ENCODE peak calls at places on chromosomes 1 and 21, in five cellular contexts. C is tibial nerve, Q is fibroblast of lung, Y is GM23338, Z is IMR-90. K is an unnamed sample.

GRCh38 chr1:59016390-59016789 is 232.5 kb upstream of the JUN start:
- DNase-seq in C (no peak), Q (no peak), Y (no peak), Z (no peak), K (no peak)

GRCh38 chr1:85450832-85451231 is 14.1 kb downstream of the DDAH1 start:
- DNase-seq in C (no peak), Q (no peak), Y (no peak), Z (no peak), K (no peak)

GRCh38 chr1:61053712-61054608 is 28.4 kb upstream of the NFIA start:
- DNase-seq in C (peak), Q (no peak), Y (peak), Z (no peak), K (no peak)

GRCh38 chr1:8202182-8202905 is 115.6 kb upstream of the SLC45A1 start:
- DNase-seq in C (no peak), Q (peak), Y (peak), Z (peak), K (peak)

GRCh38 chr1:87104140-87104539 is 189.7 kb downstream of the HS2ST1 start:
- DNase-seq in C (no peak), Q (no peak), Y (no peak), Z (no peak), K (no peak)

GRCh38 chr21:43271452-43272020 is 102.7 kb downstream of the CRYAA start:
- DNase-seq in C (no peak), Q (no peak), Y (no peak), Z (no peak), K (no peak)

GRCh38 chr1:16021681-16022080 is at the start of gene CLCNKA:
- DNase-seq in C (no peak), Q (no peak), Y (no peak), Z (no peak), K (no peak)

GRCh38 chr1:65949230-65949626 is 156.5 kb downstream of the PDE4B start:
- DNase-seq in C (peak), Q (peak), Y (no peak), Z (no peak), K (peak)

GRCh38 chr1:118618618-118619340 is 369.4 kb downstream of the TBX15 start:
- DNase-seq in C (no peak), Q (no peak), Y (no peak), Z (no peak), K (no peak)

GRCh38 chr1:42780176-42780575 is 4.6 kb upstream of the TMEM269 start:
- DNase-seq in C (no peak), Q (no peak), Y (no peak), Z (no peak), K (no peak)

GRCh38 chr1:210587547-210587946 is 258.8 kb downstream of the HHAT start:
- DNase-seq in C (no peak), Q (peak), Y (peak), Z (peak), K (peak)

GRCh38 chr1:147475488-147475887 is 65.8 kb upstream of the BCL9 start:
- DNase-seq in C (no peak), Q (no peak), Y (no peak), Z (no peak), K (no peak)

GRCh38 chr1:170157820-170158219 is 12.1 kb downstream of the NTMT2 start:
- DNase-seq in C (no peak), Q (no peak), Y (no peak), Z (no peak), K (no peak)

GRCh38 chr1:14977338-14977931 is 176.1 kb upstream of the TMEM51 start:
- DNase-seq in C (no peak), Q (no peak), Y (no peak), Z (no peak), K (no peak)

GRCh38 chr1:51423098-51423821 is 92.9 kb upstream of the TTC39A start:
- DNase-seq in C (no peak), Q (peak), Y (peak), Z (peak), K (peak)

GRCh38 chr21:46187251-46187650 is 3.0 kb upstream of the SPATC1L start:
- DNase-seq in C (no peak), Q (no peak), Y (no peak), Z (no peak), K (no peak)

GRCh38 chr21:25039461-25040380 is 567.6 kb downstream of the MRPL39 start:
- DNase-seq in C (no peak), Q (peak), Y (peak), Z (peak), K (no peak)

GRCh38 chr1:83015163-83015562 is 983.8 kb downstream of the TTLL7 start:
- DNase-seq in C (no peak), Q (no peak), Y (no peak), Z (no peak), K (no peak)

GRCh38 chr21:42818328-42818749 is 61.0 kb downstream of the WDR4 start:
- DNase-seq in C (peak), Q (peak), Y (peak), Z (peak), K (peak)

GRCh38 chr1:243582321-243582720 is 267.7 kb downstream of the AKT3 start:
- DNase-seq in C (no peak), Q (peak), Y (no peak), Z (peak), K (peak)

GRCh38 chr1:234598974-234599616 is 10.9 kb downstream of the IRF2BP2 start:
- DNase-seq in C (peak), Q (no peak), Y (no peak), Z (no peak), K (no peak)

GRCh38 chr1:41500378-41500777 is 15.9 kb upstream of the EDN2 start:
- DNase-seq in C (no peak), Q (no peak), Y (no peak), Z (no peak), K (no peak)

GRCh38 chr1:111653695-111654094 is 34.1 kb downstream of the RAP1A start:
- DNase-seq in C (no peak), Q (no peak), Y (no peak), Z (no peak), K (no peak)

GRCh38 chr1:235888119-235888643 is 21.5 kb upstream of the LYST start:
- DNase-seq in C (no peak), Q (no peak), Y (no peak), Z (no peak), K (no peak)

GRCh38 chr21:43834146-43834905 is 30.7 kb upstream of the AGPAT3 start:
- DNase-seq in C (no peak), Q (no peak), Y (no peak), Z (no peak), K (no peak)

GRCh38 chr1:46806196-46807020 is 7.6 kb downstream of the CYP4B1 start:
- DNase-seq in C (peak), Q (no peak), Y (no peak), Z (no peak), K (peak)

GRCh38 chr1:168708698-168709406 is 20.2 kb downstream of the DPT start:
- DNase-seq in C (peak), Q (no peak), Y (no peak), Z (no peak), K (no peak)

GRCh38 chr1:115670476-115671175 is 28.9 kb downstream of the VANGL1 start:
- DNase-seq in C (no peak), Q (peak), Y (no peak), Z (peak), K (peak)

GRCh38 chr1:225688345-225688744 is 35.4 kb upstream of the ENAH start:
- DNase-seq in C (no peak), Q (no peak), Y (no peak), Z (no peak), K (no peak)

GRCh38 chr21:28442624-28443023 is 550.1 kb downstream of the LTN1 start:
- DNase-seq in C (no peak), Q (peak), Y (no peak), Z (peak), K (peak)

GRCh38 chr1:16162163-16162822 is 6.4 kb upstream of the EPHA2 start:
- DNase-seq in C (no peak), Q (no peak), Y (peak), Z (no peak), K (no peak)

GRCh38 chr21:26846036-26846931 is 1.1 kb upstream of the ADAMTS1 start:
- DNase-seq in C (peak), Q (peak), Y (peak), Z (peak), K (peak)
- TF ChIP-seq CTCF in C (peak), Q (peak), Y (no peak), Z (peak), K (peak)

GRCh38 chr1:178643871-178644270 is 81.2 kb upstream of the RALGPS2 start:
- DNase-seq in C (no peak), Q (no peak), Y (no peak), Z (no peak), K (no peak)

GRCh38 chr1:178645826-178646200 is 79.2 kb upstream of the RALGPS2 start:
- DNase-seq in C (no peak), Q (peak), Y (no peak), Z (peak), K (peak)

GRCh38 chr1:178646821-178647220 is 78.2 kb upstream of the RALGPS2 start:
- DNase-seq in C (no peak), Q (no peak), Y (no peak), Z (no peak), K (no peak)

GRCh38 chr1:178645157-178645825 is 79.8 kb upstream of the RALGPS2 start:
- DNase-seq in C (no peak), Q (no peak), Y (peak), Z (peak), K (no peak)

GRCh38 chr1:178644308-178645120 is 80.5 kb upstream of the RALGPS2 start:
- DNase-seq in C (no peak), Q (peak), Y (no peak), Z (peak), K (peak)
- H3K4me3 ChIP-seq in C (no peak), Q (no peak), Y (no peak), Z (no peak), K (no peak)

DNA sequence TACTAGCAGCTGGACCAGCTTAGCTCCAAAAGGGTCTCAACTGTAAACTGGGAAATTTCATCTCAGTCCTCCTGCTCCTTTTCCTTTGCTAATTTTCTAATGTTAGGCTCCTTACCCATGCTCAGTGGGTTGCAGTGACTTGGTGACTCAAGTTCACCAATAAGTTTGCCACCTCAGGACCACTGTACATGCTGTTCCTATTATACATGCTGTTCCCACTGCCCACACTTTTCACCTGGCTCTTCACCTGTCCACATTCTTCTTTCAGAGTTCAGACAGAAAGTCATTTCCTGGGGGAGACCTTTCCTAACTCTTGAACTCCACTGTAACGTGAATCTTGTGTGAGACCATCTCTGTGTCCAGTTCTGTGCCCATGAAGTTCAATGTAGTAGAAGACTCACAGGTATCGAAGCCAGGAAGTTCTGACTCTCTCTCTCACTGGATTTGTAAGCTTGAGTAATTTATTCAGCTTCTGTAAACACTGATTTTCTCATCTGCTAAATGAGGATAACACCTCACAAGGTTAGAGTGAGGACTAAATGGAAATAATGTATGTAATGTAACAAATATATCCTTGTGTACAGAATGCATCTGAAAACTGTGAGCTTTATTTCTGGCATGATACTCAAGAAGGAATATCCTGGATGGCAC is 17.9 kb downstream of the CD2 start:
- DNase-seq in C (no peak), Q (no peak), Y (no peak), Z (no peak), K (no peak)
- TF ChIP-seq CTCF in C (no peak), Q (no peak), Y (no peak), Z (no peak), K (no peak)

GRCh38 chr21:41760411-41760810 is 6.4 kb downstream of the RIPK4 start:
- DNase-seq in C (no peak), Q (no peak), Y (no peak), Z (no peak), K (no peak)

GRCh38 chr21:41759926-41760325 is 6.9 kb downstream of the RIPK4 start:
- DNase-seq in C (no peak), Q (no peak), Y (no peak), Z (no peak), K (no peak)

GRCh38 chr21:41762753-41763152 is 4.1 kb downstream of the RIPK4 start:
- DNase-seq in C (no peak), Q (no peak), Y (no peak), Z (no peak), K (no peak)

GRCh38 chr21:41762236-41762635 is 4.6 kb downstream of the RIPK4 start:
- DNase-seq in C (no peak), Q (no peak), Y (peak), Z (no peak), K (no peak)

DNA sequence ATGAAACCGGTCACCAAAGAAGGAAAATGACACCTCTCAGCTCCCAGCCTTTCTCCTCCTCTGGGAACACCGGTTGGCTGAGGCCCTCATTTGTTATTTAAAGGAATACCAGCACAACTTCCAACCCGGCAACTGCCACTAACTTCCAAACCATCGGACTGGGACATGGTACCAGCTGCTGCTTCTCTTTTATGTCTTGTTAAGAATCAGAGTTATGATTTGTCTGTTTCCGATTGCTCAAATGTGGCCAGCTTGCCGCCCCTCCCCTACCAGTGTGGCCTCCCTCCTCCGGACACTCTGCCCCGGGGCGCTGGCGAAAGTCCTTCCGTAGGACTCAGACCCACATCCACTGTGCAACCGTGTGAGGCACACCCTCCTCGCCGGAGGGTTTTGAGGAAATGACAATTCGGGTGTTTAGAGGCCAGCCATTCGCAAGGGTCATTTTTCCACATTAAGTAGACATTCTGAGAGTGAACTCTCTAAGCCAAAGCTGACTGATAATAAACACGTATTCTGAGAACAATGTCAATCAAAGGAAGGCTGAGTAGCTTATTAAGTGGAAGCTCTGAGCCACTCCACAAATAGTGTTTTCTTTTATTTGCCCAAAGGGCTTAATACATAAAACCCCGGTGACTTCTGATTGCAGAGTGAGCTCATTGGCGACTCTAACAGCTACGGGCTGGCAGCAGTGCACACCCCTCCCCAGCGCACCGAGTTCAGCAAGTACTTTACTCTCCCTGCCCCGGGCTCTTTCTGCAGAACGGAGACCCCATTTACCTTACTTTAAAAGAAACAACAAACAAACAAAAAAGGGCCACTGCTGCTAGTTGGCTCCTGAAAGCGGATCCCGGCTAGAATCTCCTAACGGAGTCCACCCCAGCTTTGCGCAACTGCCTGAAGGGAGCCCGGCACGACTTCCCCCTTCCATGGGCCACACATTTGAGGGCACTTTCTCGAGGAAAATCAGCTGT is 5.4 kb downstream of the RIPK4 start:
- DNase-seq in C (peak), Q (no peak), Y (peak), Z (no peak), K (no peak)
- H3K4me3 ChIP-seq in C (no peak), Q (no peak), Y (peak), Z (no peak), K (no peak)

DNA sequence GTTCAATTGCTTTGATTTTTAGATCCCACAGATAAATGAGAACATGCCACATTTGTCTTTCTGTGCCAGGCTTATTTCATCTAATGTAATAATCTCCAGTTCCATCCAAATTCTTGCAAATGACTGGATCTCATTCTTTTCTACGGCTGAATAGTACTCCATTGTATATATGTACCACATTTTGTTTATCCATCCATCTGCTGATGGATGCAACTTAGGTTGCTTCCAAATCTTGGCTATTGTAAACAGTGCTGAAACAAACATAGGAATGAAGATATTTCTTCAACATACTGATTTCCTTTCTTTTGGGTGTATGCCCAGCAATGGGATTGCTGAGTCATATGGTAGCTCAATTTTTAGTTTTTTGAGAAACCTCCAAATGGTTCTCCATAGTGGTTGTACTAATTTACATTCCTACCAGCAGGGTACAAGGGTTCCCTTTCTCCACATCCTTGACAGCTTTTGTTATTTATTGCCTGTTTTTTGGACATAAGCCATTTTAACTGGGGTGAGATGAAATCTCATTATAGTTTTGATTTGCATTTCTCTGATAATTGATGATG is 344.4 kb downstream of the KCTD3 start:
- DNase-seq in C (no peak), Q (peak), Y (no peak), Z (peak), K (no peak)
- TF ChIP-seq CTCF in C (no peak), Q (no peak), Y (no peak), Z (peak), K (no peak)

GRCh38 chr1:26520339-26520738 is 9.2 kb upstream of the RPS6KA1 start:
- DNase-seq in C (no peak), Q (no peak), Y (no peak), Z (no peak), K (no peak)
- H3K4me3 ChIP-seq in C (no peak), Q (no peak), Y (no peak), Z (no peak), K (no peak)

DNA sequence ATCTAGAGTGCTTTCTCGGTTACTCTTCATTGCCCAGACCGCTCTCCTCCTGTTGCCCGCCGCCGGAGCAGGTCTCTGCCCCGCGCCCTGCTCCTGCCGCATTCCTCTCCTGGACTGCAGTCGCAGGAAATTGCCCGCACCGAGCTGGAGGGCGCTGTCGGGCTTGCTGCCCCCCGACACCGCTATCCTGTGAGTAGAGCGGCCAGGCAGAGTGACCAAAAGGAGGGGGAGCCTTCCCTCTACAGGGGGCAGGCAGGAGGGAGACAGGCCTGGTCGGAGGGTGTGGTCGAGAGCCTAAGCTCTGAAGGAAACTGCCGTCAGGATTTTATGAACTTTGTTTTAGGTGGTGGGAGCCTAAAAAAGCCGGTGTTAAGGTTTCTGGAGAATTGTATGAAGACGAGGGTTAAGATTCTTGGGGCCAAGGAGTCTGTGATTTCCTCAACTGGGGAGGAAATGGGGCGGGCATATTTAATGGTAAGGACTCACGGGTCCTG is 506 bp downstream of the LRIG2 start:
- DNase-seq in C (no peak), Q (peak), Y (peak), Z (peak), K (peak)
- TF ChIP-seq CTCF in C (no peak), Q (peak), Y (peak), Z (peak), K (peak)

GRCh38 chr21:15004721-15005370 is 60.0 kb downstream of the NRIP1 start:
- DNase-seq in C (no peak), Q (no peak), Y (peak), Z (peak), K (no peak)
- H3K4me3 ChIP-seq in C (no peak), Q (peak), Y (no peak), Z (peak), K (no peak)

K was measured in fibroblast of villous mesenchyme.